ENCODE peak calls at places on chromosomes 7 and 10, in eight cellular contexts. Z, I, P, U, Q, O, N and F are unnamed samples.

GRCh38 chr10:93160829-93161228 is 87.1 kb downstream of the CYP26A1 start:
- DNase-seq in U (peak; percentile 57), Z (peak; percentile 41), I (no peak), N (no peak), Q (no peak), P (no peak), O (no peak), F (peak; percentile 19)

GRCh38 chr10:118692911-118693310 is 61.9 kb downstream of the CACUL1 start:
- DNase-seq in U (no peak), I (no peak), Z (peak; percentile 52), P (no peak), N (no peak), Q (peak; percentile 70), O (peak; percentile 73), F (peak; percentile 79)

GRCh38 chr7:88758355-88759215 is 915 bp upstream of the ZNF804B start:
- DNase-seq in P (no peak), Z (no peak), I (no peak), N (peak; percentile 71), U (no peak), O (no peak), Q (no peak), F (no peak)

GRCh38 chr10:110827410-110827809 is 44.3 kb upstream of the PDCD4 start:
- DNase-seq in I (no peak), Z (peak; percentile 64), Q (peak; percentile 39), P (no peak), U (no peak), O (peak; percentile 31), N (no peak), F (peak; percentile 16)

GRCh38 chr7:139773372-139773771 is 4.4 kb downstream of the HIPK2 start:
- DNase-seq in U (no peak), I (no peak), N (no peak), Z (no peak), P (no peak), O (no peak), Q (no peak), F (no peak)

GRCh38 chr10:49359349-49360231 is 36.3 kb downstream of the DRGX start:
- DNase-seq in Q (no peak), Z (no peak), U (peak; percentile 53), O (no peak), N (no peak), I (peak; percentile 22), P (no peak), F (no peak)

GRCh38 chr10:15370212-15370740 is 813 bp downstream of the FAM171A1 start:
- DNase-seq in O (no peak), Q (no peak), I (no peak), N (no peak), Z (peak; percentile 21), P (no peak), U (peak; percentile 42), F (no peak)

GRCh38 chr10:593901-594457 is 95.5 kb downstream of the DIP2C start:
- DNase-seq in U (no peak), I (no peak), O (no peak), N (no peak), Q (peak; percentile 38), Z (no peak), P (peak; percentile 82), F (no peak)

GRCh38 chr10:120455606-120456005 is 1.4 kb upstream of the PLPP4 start:
- DNase-seq in O (no peak), Z (no peak), I (no peak), P (no peak), U (no peak), Q (no peak), N (no peak), F (no peak)

GRCh38 chr10:121702351-121703320 is 104.4 kb upstream of the FGFR2 start:
- DNase-seq in U (no peak), O (peak; percentile 60), N (no peak), I (no peak), Q (no peak), P (no peak), Z (peak; percentile 80), F (peak; percentile 55)

GRCh38 chr7:107560898-107561516 is 2.7 kb downstream of the COG5 start:
- DNase-seq in Q (no peak), U (no peak), N (no peak), I (no peak), Z (peak; percentile 90), P (no peak), O (no peak), F (no peak)

GRCh38 chr10:70866424-70866823 is 21.9 kb downstream of the PCBD1 start:
- DNase-seq in Q (no peak), U (no peak), O (no peak), P (no peak), N (no peak), Z (peak; percentile 18), I (no peak), F (no peak)

GRCh38 chr10:76902949-76903348 is 734.7 kb downstream of the KCNMA1 start:
- DNase-seq in Q (no peak), O (no peak), N (no peak), I (no peak), P (no peak), U (no peak), Z (no peak), F (no peak)

GRCh38 chr10:127935115-127935561 is 28.2 kb downstream of the PTPRE start:
- DNase-seq in N (no peak), Q (no peak), Z (no peak), U (no peak), P (no peak), I (no peak), O (no peak), F (no peak)

GRCh38 chr7:39838326-39838725 is 111.7 kb upstream of the CDK13 start:
- DNase-seq in Q (no peak), P (no peak), U (no peak), N (no peak), O (peak; percentile 36), Z (peak; percentile 66), I (peak; percentile 51), F (no peak)

GRCh38 chr7:2698581-2699288 is 10.7 kb downstream of the AMZ1 start:
- DNase-seq in U (no peak), O (no peak), I (no peak), P (no peak), Q (no peak), Z (no peak), N (no peak), F (no peak)

GRCh38 chr10:102752934-102753664 is 9.4 kb downstream of the WBP1L start:
- DNase-seq in Q (peak; percentile 59), P (no peak), U (no peak), O (no peak), I (no peak), Z (peak; percentile 37), N (no peak), F (peak; percentile 67)

GRCh38 chr7:132270517-132270916 is 305.8 kb downstream of the PLXNA4 start:
- DNase-seq in N (no peak), Q (no peak), I (no peak), P (no peak), U (no peak), Z (peak; percentile 1), O (no peak), F (no peak)